ENCODE peak calls at places on chromosomes 7 and 10, in four cellular contexts. One of them, this sample, is unnamed. For H3K4me1, the result is how much of the 10 kb centered on the place peaks cover.

GRCh38 chr7:136074840-136075239 is 97.7 kb upstream of the MTPN start:
- DNase-seq in uterus: no peak
- DNase-seq in neuronal stem cell: no peak
- DNase-seq in fibroblast of lung: no peak
- DNase-seq in this sample: no peak

GRCh38 chr7:100102950-100103840 is 1.8 kb downstream of the AP4M1 start:
- DNase-seq in neuronal stem cell: no peak
- DNase-seq in fibroblast of lung: peak
- DNase-seq in uterus: no peak
- DNase-seq in this sample: no peak

GRCh38 chr10:127937069-127937468 is 30.2 kb downstream of the PTPRE start:
- DNase-seq in uterus: no peak
- DNase-seq in fibroblast of lung: no peak
- DNase-seq in neuronal stem cell: no peak
- DNase-seq in this sample: no peak

GRCh38 chr10:82252081-82252480 is 377.1 kb downstream of the NRG3 start:
- DNase-seq in uterus: no peak
- DNase-seq in fibroblast of lung: no peak
- DNase-seq in neuronal stem cell: no peak
- DNase-seq in this sample: no peak

GRCh38 chr7:128041203-128041602 is 10.0 kb upstream of the LRRC4 start:
- DNase-seq in fibroblast of lung: peak
- DNase-seq in uterus: no peak
- DNase-seq in neuronal stem cell: no peak
- DNase-seq in this sample: no peak

GRCh38 chr10:9012312-9012711 is 957.8 kb downstream of the GATA3 start:
- DNase-seq in neuronal stem cell: no peak
- DNase-seq in uterus: no peak
- DNase-seq in fibroblast of lung: peak
- DNase-seq in this sample: no peak

GRCh38 chr10:108039821-108040584 is 875.5 kb upstream of the SORCS1 start:
- DNase-seq in fibroblast of lung: no peak
- DNase-seq in neuronal stem cell: no peak
- DNase-seq in uterus: no peak
- DNase-seq in this sample: no peak

GRCh38 chr7:102097601-102098161 is 189.0 kb upstream of the SH2B2 start:
- DNase-seq in neuronal stem cell: peak
- DNase-seq in fibroblast of lung: no peak
- DNase-seq in uterus: no peak
- DNase-seq in this sample: no peak

GRCh38 chr10:61140765-61141392 is 196.9 kb upstream of the RHOBTB1 start:
- DNase-seq in uterus: peak
- DNase-seq in neuronal stem cell: no peak
- DNase-seq in fibroblast of lung: peak
- DNase-seq in this sample: no peak

GRCh38 chr10:63421591-63421990 is 44.2 kb downstream of the JMJD1C start:
- DNase-seq in fibroblast of lung: no peak
- DNase-seq in uterus: no peak
- DNase-seq in neuronal stem cell: no peak
- DNase-seq in this sample: no peak

GRCh38 chr7:25804154-25804553 is 347.8 kb upstream of the NFE2L3 start:
- DNase-seq in neuronal stem cell: no peak
- DNase-seq in uterus: no peak
- DNase-seq in fibroblast of lung: no peak
- DNase-seq in this sample: no peak

GRCh38 chr7:99381664-99382075 is 7.1 kb downstream of the ARPC1B start:
- DNase-seq in fibroblast of lung: no peak
- DNase-seq in uterus: no peak
- DNase-seq in neuronal stem cell: no peak
- DNase-seq in this sample: no peak

GRCh38 chr7:8443871-8444756 is 10.7 kb downstream of the NXPH1 start:
- DNase-seq in uterus: no peak
- DNase-seq in fibroblast of lung: no peak
- DNase-seq in neuronal stem cell: no peak
- DNase-seq in this sample: no peak

GRCh38 chr7:92244803-92245486 is 769 bp downstream of the KRIT1 start:
- DNase-seq in neuronal stem cell: peak
- DNase-seq in uterus: no peak
- DNase-seq in fibroblast of lung: peak
- DNase-seq in this sample: no peak

GRCh38 chr10:70461397-70462348 is 16.9 kb upstream of the PALD1 start:
- DNase-seq in neuronal stem cell: peak
- DNase-seq in fibroblast of lung: peak
- DNase-seq in uterus: peak
- DNase-seq in this sample: peak

GRCh38 chr7:47720141-47720906 is 138.4 kb upstream of the TNS3 start:
- DNase-seq in neuronal stem cell: no peak
- DNase-seq in fibroblast of lung: peak
- DNase-seq in uterus: peak
- DNase-seq in this sample: peak

GRCh38 chr7:37342665-37343471 is 105.8 kb downstream of the ELMO1 start:
- DNase-seq in uterus: no peak
- DNase-seq in neuronal stem cell: no peak
- DNase-seq in fibroblast of lung: no peak
- DNase-seq in this sample: no peak

GRCh38 chr10:77318739-77319138 is 318.9 kb downstream of the KCNMA1 start:
- DNase-seq in fibroblast of lung: no peak
- DNase-seq in neuronal stem cell: no peak
- DNase-seq in uterus: no peak
- DNase-seq in this sample: no peak

GRCh38 chr7:31957756-31958155 is 112.5 kb downstream of the PDE1C start:
- DNase-seq in uterus: no peak
- DNase-seq in fibroblast of lung: no peak
- DNase-seq in neuronal stem cell: no peak
- DNase-seq in this sample: no peak

GRCh38 chr7:98341106-98341505 is 59.6 kb downstream of the BRI3 start:
- DNase-seq in fibroblast of lung: peak
- DNase-seq in uterus: no peak
- DNase-seq in neuronal stem cell: no peak
- DNase-seq in this sample: no peak

GRCh38 chr7:128105228-128106022 is 74.2 kb upstream of the LRRC4 start:
- DNase-seq in fibroblast of lung: no peak
- DNase-seq in uterus: no peak
- DNase-seq in neuronal stem cell: no peak
- DNase-seq in this sample: no peak

GRCh38 chr7:26201261-26202018 is at the start of gene CBX3:
- DNase-seq in neuronal stem cell: peak
- DNase-seq in uterus: peak
- DNase-seq in fibroblast of lung: peak
- DNase-seq in this sample: peak

GRCh38 chr10:70354566-70355233 is 27.7 kb downstream of the LRRC20 start:
- DNase-seq in fibroblast of lung: no peak
- DNase-seq in neuronal stem cell: no peak
- DNase-seq in uterus: no peak
- DNase-seq in this sample: no peak

GRCh38 chr10:58304099-58304633 is 30.6 kb upstream of the UBE2D1 start:
- DNase-seq in uterus: no peak
- DNase-seq in fibroblast of lung: no peak
- DNase-seq in neuronal stem cell: no peak
- DNase-seq in this sample: no peak

GRCh38 chr7:5659584-5659983 is 121.9 kb downstream of the RNF216 start:
- DNase-seq in fibroblast of lung: no peak
- DNase-seq in uterus: no peak
- DNase-seq in neuronal stem cell: no peak
- DNase-seq in this sample: no peak

GRCh38 chr7:96052289-96052688 is 269.6 kb downstream of the SLC25A13 start:
- DNase-seq in fibroblast of lung: no peak
- DNase-seq in uterus: no peak
- DNase-seq in neuronal stem cell: no peak
- DNase-seq in this sample: no peak

GRCh38 chr10:59099536-59099935 is 76.9 kb upstream of the PHYHIPL start:
- DNase-seq in uterus: peak
- DNase-seq in fibroblast of lung: peak
- DNase-seq in neuronal stem cell: no peak
- DNase-seq in this sample: no peak

GRCh38 chr10:75663947-75664664 is 232.7 kb downstream of the LRMDA start:
- DNase-seq in neuronal stem cell: no peak
- DNase-seq in fibroblast of lung: peak
- DNase-seq in uterus: no peak
- DNase-seq in this sample: no peak

GRCh38 chr7:22683379-22683778 is 43.6 kb upstream of the IL6 start:
- DNase-seq in neuronal stem cell: no peak
- DNase-seq in fibroblast of lung: no peak
- DNase-seq in uterus: no peak
- DNase-seq in this sample: no peak

GRCh38 chr10:132228616-132229015 is 41.9 kb downstream of the DPYSL4 start:
- DNase-seq in fibroblast of lung: no peak
- DNase-seq in neuronal stem cell: no peak
- DNase-seq in uterus: no peak
- DNase-seq in this sample: no peak

GRCh38 chr10:132229096-132229495 is 42.3 kb downstream of the DPYSL4 start:
- DNase-seq in uterus: no peak
- DNase-seq in fibroblast of lung: no peak
- DNase-seq in neuronal stem cell: no peak
- DNase-seq in this sample: no peak

GRCh38 chr10:132231656-132232552 is 45.2 kb downstream of the DPYSL4 start:
- DNase-seq in neuronal stem cell: no peak
- DNase-seq in fibroblast of lung: no peak
- DNase-seq in uterus: no peak
- DNase-seq in this sample: no peak

GRCh38 chr10:132230557-132231210 is 43.9 kb downstream of the DPYSL4 start:
- DNase-seq in neuronal stem cell: no peak
- DNase-seq in fibroblast of lung: no peak
- DNase-seq in uterus: no peak
- DNase-seq in this sample: no peak

GRCh38 chr10:132229834-132230556 is 43.2 kb downstream of the DPYSL4 start:
- DNase-seq in uterus: no peak
- DNase-seq in fibroblast of lung: peak
- DNase-seq in neuronal stem cell: no peak
- DNase-seq in this sample: peak
- H3K4me1 ChIP-seq in uterus: under half
- H3K4me1 ChIP-seq in fibroblast of lung: under half
- H3K4me1 ChIP-seq in neuronal stem cell: under half
- H3K4me1 ChIP-seq in this sample: under half

GRCh38 chr7:55128693-55129394 is 110.0 kb downstream of the EGFR start:
- DNase-seq in fibroblast of lung: peak
- DNase-seq in uterus: peak
- DNase-seq in neuronal stem cell: no peak
- DNase-seq in this sample: no peak
- H3K4me1 ChIP-seq in fibroblast of lung: half or more
- H3K4me1 ChIP-seq in uterus: under half
- H3K4me1 ChIP-seq in neuronal stem cell: under half
- H3K4me1 ChIP-seq in this sample: under half

GRCh38 chr10:72593963-72594362 is 31.9 kb downstream of the MICU1 start:
- DNase-seq in uterus: no peak
- DNase-seq in fibroblast of lung: no peak
- DNase-seq in neuronal stem cell: no peak
- DNase-seq in this sample: no peak
- H3K4me1 ChIP-seq in uterus: under half
- H3K4me1 ChIP-seq in fibroblast of lung: under half
- H3K4me1 ChIP-seq in neuronal stem cell: under half
- H3K4me1 ChIP-seq in this sample: under half

GRCh38 chr7:44633254-44634186 is 27.1 kb downstream of the OGDH start:
- DNase-seq in uterus: peak
- DNase-seq in fibroblast of lung: peak
- DNase-seq in neuronal stem cell: no peak
- DNase-seq in this sample: peak
- H3K4me1 ChIP-seq in uterus: under half
- H3K4me1 ChIP-seq in fibroblast of lung: under half
- H3K4me1 ChIP-seq in neuronal stem cell: under half
- H3K4me1 ChIP-seq in this sample: under half

GRCh38 chr7:50370884-50371283 is 66.4 kb downstream of the IKZF1 start:
- DNase-seq in uterus: no peak
- DNase-seq in neuronal stem cell: no peak
- DNase-seq in fibroblast of lung: no peak
- DNase-seq in this sample: no peak
- H3K4me1 ChIP-seq in uterus: under half
- H3K4me1 ChIP-seq in neuronal stem cell: under half
- H3K4me1 ChIP-seq in fibroblast of lung: under half
- H3K4me1 ChIP-seq in this sample: under half

DNA sequence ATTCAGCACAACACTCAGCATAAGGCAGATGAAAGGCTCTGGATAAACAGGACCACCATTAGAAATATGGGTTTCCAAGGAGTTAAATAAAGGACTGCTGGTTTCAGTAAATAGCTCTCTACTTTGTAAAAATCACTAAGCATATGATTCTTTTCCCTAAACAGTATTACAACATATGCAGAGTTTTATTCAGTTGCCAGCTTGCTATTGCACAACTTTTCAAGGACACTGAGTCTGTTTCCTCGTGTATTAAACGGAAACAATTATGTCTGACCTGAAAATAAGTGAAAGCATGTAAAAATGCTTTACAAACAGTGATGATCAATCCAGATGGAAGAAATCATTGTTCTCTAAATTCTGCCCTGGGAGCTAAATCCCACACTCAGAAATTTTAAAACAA is 23.7 kb upstream of the FZD1 start:
- DNase-seq in fibroblast of lung: peak
- DNase-seq in neuronal stem cell: no peak
- DNase-seq in uterus: no peak
- DNase-seq in this sample: no peak
- H3K4me1 ChIP-seq in fibroblast of lung: under half
- H3K4me1 ChIP-seq in neuronal stem cell: under half
- H3K4me1 ChIP-seq in uterus: under half
- H3K4me1 ChIP-seq in this sample: under half

GRCh38 chr7:105831824-105832535 is 44.4 kb downstream of the ATXN7L1 start:
- DNase-seq in fibroblast of lung: peak
- DNase-seq in uterus: no peak
- DNase-seq in neuronal stem cell: no peak
- DNase-seq in this sample: no peak
- H3K4me1 ChIP-seq in fibroblast of lung: under half
- H3K4me1 ChIP-seq in uterus: under half
- H3K4me1 ChIP-seq in neuronal stem cell: under half
- H3K4me1 ChIP-seq in this sample: under half

GRCh38 chr10:119654540-119654939 is 3.4 kb downstream of the BAG3 start:
- DNase-seq in neuronal stem cell: no peak
- DNase-seq in uterus: peak
- DNase-seq in fibroblast of lung: no peak
- DNase-seq in this sample: no peak

GRCh38 chr10:119655566-119656001 is 4.4 kb downstream of the BAG3 start:
- DNase-seq in neuronal stem cell: no peak
- DNase-seq in fibroblast of lung: peak
- DNase-seq in uterus: peak
- DNase-seq in this sample: no peak

GRCh38 chr10:119658274-119658673 is 7.1 kb downstream of the BAG3 start:
- DNase-seq in fibroblast of lung: peak
- DNase-seq in uterus: peak
- DNase-seq in neuronal stem cell: no peak
- DNase-seq in this sample: peak

GRCh38 chr10:119657725-119658124 is 6.5 kb downstream of the BAG3 start:
- DNase-seq in fibroblast of lung: peak
- DNase-seq in uterus: no peak
- DNase-seq in neuronal stem cell: no peak
- DNase-seq in this sample: no peak

DNA sequence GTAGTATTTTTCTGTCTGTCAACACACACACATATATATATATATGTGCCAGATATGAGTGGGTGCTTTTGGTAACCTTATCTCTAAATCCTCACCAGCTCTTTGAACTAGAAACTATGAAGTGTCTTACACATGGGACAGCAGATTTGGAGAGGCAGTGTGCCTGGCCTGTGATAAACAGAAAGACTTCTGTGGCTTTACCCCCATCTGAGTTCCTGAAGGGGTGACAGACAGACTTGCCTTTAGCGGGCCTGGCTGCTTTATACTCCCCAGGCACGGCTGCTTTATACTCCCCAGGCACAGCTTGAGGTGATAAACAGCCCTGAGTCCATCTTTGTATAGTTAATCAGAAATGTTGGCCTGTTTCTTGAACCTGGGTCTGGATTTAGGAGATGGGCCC is 5.6 kb downstream of the BAG3 start:
- DNase-seq in uterus: no peak
- DNase-seq in fibroblast of lung: no peak
- DNase-seq in neuronal stem cell: no peak
- DNase-seq in this sample: no peak
- H3K4me1 ChIP-seq in uterus: under half
- H3K4me1 ChIP-seq in fibroblast of lung: under half
- H3K4me1 ChIP-seq in neuronal stem cell: under half
- H3K4me1 ChIP-seq in this sample: under half

This sample was measured in ovary.